ENCODE peak calls at places on chromosomes 11 and 22, in seven cellular contexts. One of them, this sample, is unnamed.

GRCh38 chr11:132186193-132186592 is 815.8 kb downstream of the NTM start:
- DNase-seq in K562: no peak
- DNase-seq in transverse colon: no peak
- DNase-seq in GM12878: no peak
- DNase-seq in HCT116: no peak
- DNase-seq in GM12891: no peak
- DNase-seq in prostate gland: no peak
- DNase-seq in this sample: no peak

GRCh38 chr11:71286701-71287643 is 34.6 kb upstream of the SHANK2 start:
- DNase-seq in K562: no peak
- DNase-seq in transverse colon: peak
- DNase-seq in GM12878: no peak
- DNase-seq in HCT116: no peak
- DNase-seq in GM12891: no peak
- DNase-seq in prostate gland: peak
- DNase-seq in this sample: no peak

GRCh38 chr11:129163714-129164164 is 28.4 kb downstream of the ARHGAP32 start:
- DNase-seq in K562: no peak
- DNase-seq in transverse colon: no peak
- DNase-seq in GM12878: no peak
- DNase-seq in HCT116: no peak
- DNase-seq in GM12891: no peak
- DNase-seq in prostate gland: no peak
- DNase-seq in this sample: no peak

GRCh38 chr11:95698939-95699562 is 90.5 kb downstream of the FAM76B start:
- DNase-seq in K562: no peak
- DNase-seq in transverse colon: no peak
- DNase-seq in GM12878: no peak
- DNase-seq in HCT116: no peak
- DNase-seq in GM12891: no peak
- DNase-seq in prostate gland: no peak
- DNase-seq in this sample: no peak

GRCh38 chr11:11668781-11669180 is 47.0 kb upstream of the GALNT18 start:
- DNase-seq in K562: no peak
- DNase-seq in transverse colon: no peak
- DNase-seq in GM12878: no peak
- DNase-seq in HCT116: no peak
- DNase-seq in GM12891: no peak
- DNase-seq in prostate gland: no peak
- DNase-seq in this sample: no peak

GRCh38 chr11:103844327-103845215 is 191.9 kb upstream of the DDI1 start:
- DNase-seq in K562: no peak
- DNase-seq in transverse colon: peak
- DNase-seq in GM12878: peak
- DNase-seq in HCT116: no peak
- DNase-seq in GM12891: no peak
- DNase-seq in prostate gland: no peak
- DNase-seq in this sample: no peak

GRCh38 chr11:79312591-79313267 is 128.1 kb downstream of the TENM4 start:
- DNase-seq in K562: no peak
- DNase-seq in transverse colon: no peak
- DNase-seq in GM12878: no peak
- DNase-seq in HCT116: no peak
- DNase-seq in GM12891: no peak
- DNase-seq in prostate gland: no peak
- DNase-seq in this sample: no peak

GRCh38 chr11:36594316-36594989 is at the start of gene IFTAP:
- DNase-seq in K562: peak
- DNase-seq in transverse colon: peak
- DNase-seq in GM12878: no peak
- DNase-seq in HCT116: peak
- DNase-seq in GM12891: no peak
- DNase-seq in prostate gland: peak
- DNase-seq in this sample: peak

GRCh38 chr22:25563757-25564319 is 637 bp upstream of the GRK3 start:
- DNase-seq in K562: no peak
- DNase-seq in transverse colon: peak
- DNase-seq in GM12878: no peak
- DNase-seq in HCT116: no peak
- DNase-seq in GM12891: no peak
- DNase-seq in prostate gland: no peak
- DNase-seq in this sample: no peak

GRCh38 chr22:39661842-39662676 is 91.5 kb downstream of the CACNA1I start:
- DNase-seq in K562: peak
- DNase-seq in transverse colon: peak
- DNase-seq in GM12878: no peak
- DNase-seq in HCT116: no peak
- DNase-seq in GM12891: no peak
- DNase-seq in prostate gland: no peak
- DNase-seq in this sample: no peak

GRCh38 chr11:119371778-119372182 is 9.7 kb downstream of the USP2 start:
- DNase-seq in K562: no peak
- DNase-seq in transverse colon: no peak
- DNase-seq in GM12878: no peak
- DNase-seq in HCT116: no peak
- DNase-seq in GM12891: no peak
- DNase-seq in prostate gland: no peak
- DNase-seq in this sample: no peak

GRCh38 chr11:57555393-57555792 is 12.1 kb downstream of the UBE2L6 start:
- DNase-seq in K562: no peak
- DNase-seq in transverse colon: no peak
- DNase-seq in GM12878: no peak
- DNase-seq in HCT116: no peak
- DNase-seq in GM12891: no peak
- DNase-seq in prostate gland: no peak
- DNase-seq in this sample: no peak

GRCh38 chr11:24145411-24145810 is 351.4 kb upstream of the LUZP2 start:
- DNase-seq in K562: no peak
- DNase-seq in transverse colon: no peak
- DNase-seq in GM12878: no peak
- DNase-seq in HCT116: no peak
- DNase-seq in GM12891: no peak
- DNase-seq in prostate gland: no peak
- DNase-seq in this sample: no peak

GRCh38 chr11:61061081-61061826 is 41.0 kb upstream of the CD5 start:
- DNase-seq in K562: no peak
- DNase-seq in transverse colon: no peak
- DNase-seq in GM12878: peak
- DNase-seq in HCT116: peak
- DNase-seq in GM12891: peak
- DNase-seq in prostate gland: no peak
- DNase-seq in this sample: peak

GRCh38 chr22:20205464-20205963 is 54.7 kb upstream of the CCDC188 start:
- DNase-seq in K562: no peak
- DNase-seq in transverse colon: no peak
- DNase-seq in GM12878: no peak
- DNase-seq in HCT116: no peak
- DNase-seq in GM12891: no peak
- DNase-seq in prostate gland: no peak
- DNase-seq in this sample: no peak

GRCh38 chr11:69918938-69919650 is 99.9 kb upstream of the FGF3 start:
- DNase-seq in K562: peak
- DNase-seq in transverse colon: peak
- DNase-seq in GM12878: no peak
- DNase-seq in HCT116: peak
- DNase-seq in GM12891: peak
- DNase-seq in prostate gland: peak
- DNase-seq in this sample: peak

GRCh38 chr11:125299821-125300220 is 135.3 kb downstream of the PKNOX2 start:
- DNase-seq in K562: no peak
- DNase-seq in transverse colon: no peak
- DNase-seq in GM12878: no peak
- DNase-seq in HCT116: no peak
- DNase-seq in GM12891: no peak
- DNase-seq in prostate gland: no peak
- DNase-seq in this sample: no peak

GRCh38 chr22:38316340-38317236 is 645 bp downstream of the CSNK1E start:
- DNase-seq in K562: peak
- DNase-seq in transverse colon: peak
- DNase-seq in GM12878: no peak
- DNase-seq in HCT116: no peak
- DNase-seq in GM12891: peak
- DNase-seq in prostate gland: peak
- DNase-seq in this sample: peak

GRCh38 chr11:9357041-9357440 is 27.4 kb upstream of the IPO7 start:
- DNase-seq in K562: no peak
- DNase-seq in transverse colon: no peak
- DNase-seq in GM12878: no peak
- DNase-seq in HCT116: no peak
- DNase-seq in GM12891: no peak
- DNase-seq in prostate gland: no peak
- DNase-seq in this sample: no peak

GRCh38 chr11:102763440-102763839 is 17.0 kb downstream of the MMP10 start:
- DNase-seq in K562: no peak
- DNase-seq in transverse colon: no peak
- DNase-seq in GM12878: no peak
- DNase-seq in HCT116: no peak
- DNase-seq in GM12891: no peak
- DNase-seq in prostate gland: no peak
- DNase-seq in this sample: no peak

GRCh38 chr11:102762414-102762813 is 18.0 kb downstream of the MMP10 start:
- DNase-seq in K562: no peak
- DNase-seq in transverse colon: no peak
- DNase-seq in GM12878: no peak
- DNase-seq in HCT116: no peak
- DNase-seq in GM12891: no peak
- DNase-seq in prostate gland: no peak
- DNase-seq in this sample: no peak

GRCh38 chr11:102757823-102758549 is 22.4 kb downstream of the MMP10 start:
- DNase-seq in K562: no peak
- DNase-seq in transverse colon: no peak
- DNase-seq in GM12878: no peak
- DNase-seq in HCT116: no peak
- DNase-seq in GM12891: no peak
- DNase-seq in prostate gland: no peak
- DNase-seq in this sample: no peak

GRCh38 chr11:102760355-102761035 is 19.9 kb downstream of the MMP10 start:
- DNase-seq in K562: no peak
- DNase-seq in transverse colon: no peak
- DNase-seq in GM12878: no peak
- DNase-seq in HCT116: peak
- DNase-seq in GM12891: no peak
- DNase-seq in prostate gland: no peak
- DNase-seq in this sample: no peak

GRCh38 chr11:102761646-102762238 is 18.7 kb downstream of the MMP10 start:
- DNase-seq in K562: no peak
- DNase-seq in transverse colon: no peak
- DNase-seq in GM12878: no peak
- DNase-seq in HCT116: no peak
- DNase-seq in GM12891: no peak
- DNase-seq in prostate gland: no peak
- DNase-seq in this sample: no peak
- TF ChIP-seq POLR2AphosphoS5 in K562: no peak
- TF ChIP-seq POLR2AphosphoS5 in transverse colon: no peak
- TF ChIP-seq POLR2AphosphoS5 in GM12878: no peak
- TF ChIP-seq POLR2AphosphoS5 in HCT116: no peak
- TF ChIP-seq POLR2AphosphoS5 in GM12891: no peak
- TF ChIP-seq POLR2AphosphoS5 in prostate gland: no peak
- TF ChIP-seq POLR2AphosphoS5 in this sample: no peak

GRCh38 chr11:406796-407650 is 7.8 kb downstream of the SIGIRR start:
- DNase-seq in K562: peak
- DNase-seq in transverse colon: peak
- DNase-seq in GM12878: peak
- DNase-seq in HCT116: peak
- DNase-seq in GM12891: peak
- DNase-seq in prostate gland: peak
- DNase-seq in this sample: peak
- TF ChIP-seq POLR2A in K562: peak
- TF ChIP-seq POLR2A in transverse colon: peak
- TF ChIP-seq POLR2A in GM12878: peak
- TF ChIP-seq POLR2A in HCT116: peak
- TF ChIP-seq POLR2A in GM12891: no peak
- TF ChIP-seq POLR2A in prostate gland: peak
- TF ChIP-seq POLR2A in this sample: no peak

DNA sequence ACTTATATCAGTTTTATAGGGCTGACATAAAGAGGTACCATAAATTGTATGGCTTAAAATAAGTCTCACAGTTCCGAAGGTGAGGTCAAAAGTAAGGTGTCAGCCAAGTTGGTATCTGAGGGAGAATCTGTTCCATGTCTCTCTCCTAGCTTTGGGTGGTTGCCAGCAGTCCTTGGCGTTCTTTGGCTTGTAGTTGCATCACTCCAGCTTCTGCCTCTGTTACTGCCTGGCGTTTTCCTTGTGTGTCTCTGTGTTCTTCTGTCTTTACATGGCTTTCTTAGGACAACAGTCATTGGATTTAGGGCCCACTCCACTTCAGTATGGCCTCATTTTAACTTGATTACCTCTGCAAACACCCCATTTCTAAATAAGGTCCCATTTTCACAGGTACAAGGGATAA is 16.7 kb downstream of the MMP7 start:
- DNase-seq in K562: no peak
- DNase-seq in transverse colon: peak
- DNase-seq in GM12878: no peak
- DNase-seq in HCT116: no peak
- DNase-seq in GM12891: no peak
- DNase-seq in prostate gland: peak
- DNase-seq in this sample: no peak
- TF ChIP-seq POLR2AphosphoS5 in K562: no peak
- TF ChIP-seq POLR2AphosphoS5 in transverse colon: no peak
- TF ChIP-seq POLR2AphosphoS5 in GM12878: no peak
- TF ChIP-seq POLR2AphosphoS5 in HCT116: no peak
- TF ChIP-seq POLR2AphosphoS5 in GM12891: no peak
- TF ChIP-seq POLR2AphosphoS5 in prostate gland: peak
- TF ChIP-seq POLR2AphosphoS5 in this sample: no peak

DNA sequence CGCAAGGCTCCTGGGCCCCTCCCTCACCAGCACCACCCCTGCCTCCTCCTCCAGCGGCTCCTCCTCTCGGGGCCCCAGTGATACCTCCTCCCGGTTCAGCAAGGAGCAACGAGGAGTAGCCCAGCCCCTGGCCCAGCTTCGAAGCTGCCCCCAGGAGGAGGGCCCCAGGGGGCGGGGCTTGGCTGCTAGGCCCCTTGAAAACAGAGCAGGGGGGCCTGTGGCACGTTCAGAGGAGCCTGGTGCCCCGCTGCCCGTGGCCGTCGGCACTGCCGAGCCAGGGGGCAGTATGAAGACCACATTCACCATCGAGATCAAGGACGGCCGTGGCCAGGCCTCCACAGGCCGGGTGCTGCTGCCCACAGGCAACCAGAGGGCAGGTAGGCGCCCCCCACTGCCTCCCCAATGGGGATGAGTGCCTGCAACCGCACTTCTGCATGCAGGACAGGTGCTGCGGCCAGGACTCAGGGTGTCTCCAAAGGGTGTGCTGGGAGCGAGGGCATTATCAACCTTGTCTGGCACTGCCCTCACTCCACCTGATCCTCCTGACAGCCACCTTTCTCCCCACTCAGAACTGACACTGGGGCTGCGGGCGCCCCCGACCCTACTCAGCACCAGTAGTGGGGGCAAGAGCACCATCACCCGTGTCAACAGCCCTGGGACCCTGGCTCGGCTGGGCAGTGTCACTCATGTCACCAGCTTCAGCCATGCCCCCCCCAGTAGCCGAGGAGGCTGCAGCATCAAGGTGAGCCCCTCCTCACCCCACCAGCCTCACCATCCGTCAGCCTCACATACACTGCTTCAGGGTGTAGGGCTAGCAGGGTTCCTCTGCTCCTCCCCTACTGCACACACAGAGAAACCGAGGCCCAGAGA is 10.2 kb downstream of the SMTN start:
- DNase-seq in K562: no peak
- DNase-seq in transverse colon: peak
- DNase-seq in GM12878: no peak
- DNase-seq in HCT116: no peak
- DNase-seq in GM12891: peak
- DNase-seq in prostate gland: no peak
- DNase-seq in this sample: peak
- TF ChIP-seq POLR2A in K562: no peak
- TF ChIP-seq POLR2A in transverse colon: peak
- TF ChIP-seq POLR2A in GM12878: no peak
- TF ChIP-seq POLR2A in HCT116: no peak
- TF ChIP-seq POLR2A in GM12891: no peak
- TF ChIP-seq POLR2A in prostate gland: no peak
- TF ChIP-seq POLR2A in this sample: no peak

GRCh38 chr11:75342966-75343870 is 8.2 kb downstream of the ARRB1 start:
- DNase-seq in K562: peak
- DNase-seq in transverse colon: no peak
- DNase-seq in GM12878: no peak
- DNase-seq in HCT116: no peak
- DNase-seq in GM12891: no peak
- DNase-seq in prostate gland: peak
- DNase-seq in this sample: no peak
- TF ChIP-seq POLR2AphosphoS5 in K562: no peak
- TF ChIP-seq POLR2AphosphoS5 in transverse colon: no peak
- TF ChIP-seq POLR2AphosphoS5 in GM12878: no peak
- TF ChIP-seq POLR2AphosphoS5 in HCT116: no peak
- TF ChIP-seq POLR2AphosphoS5 in GM12891: no peak
- TF ChIP-seq POLR2AphosphoS5 in prostate gland: peak
- TF ChIP-seq POLR2AphosphoS5 in this sample: no peak

This sample was measured in GM12892.